ENCODE peak calls at places on chromosome 5, in four cellular contexts. G, J, S and L are unnamed samples.

GRCh38 chr5:169173372-169173771 is 127.6 kb downstream of the SLIT3 start:
- DNase-seq in G (no peak), J (no peak), S (no peak), L (no peak)

GRCh38 chr5:132829742-132830435 is 558 bp downstream of the SHROOM1 start:
- DNase-seq in G (peak; percentile 89), J (peak; percentile 78), S (no peak), L (peak; percentile 56)

GRCh38 chr5:4144608-4145007 is 549.0 kb downstream of the IRX1 start:
- DNase-seq in G (no peak), J (no peak), S (no peak), L (no peak)

GRCh38 chr5:172370648-172371248 is 83.6 kb downstream of the SH3PXD2B start:
- DNase-seq in G (peak; percentile 27), J (peak; percentile 66), S (no peak), L (peak; percentile 30)

GRCh38 chr5:133884525-133885311 is 83.7 kb downstream of the C5orf15 start:
- DNase-seq in G (no peak), J (no peak), S (no peak), L (no peak)

GRCh38 chr5:73448451-73449136 is at the start of gene FOXD1:
- DNase-seq in G (peak; percentile 60), J (peak; percentile 85), S (no peak), L (peak; percentile 32)

GRCh38 chr5:164202338-164202737 is 696.9 kb downstream of the MAT2B start:
- DNase-seq in G (no peak), J (no peak), S (no peak), L (no peak)

GRCh38 chr5:10933141-10933540 is 172.1 kb upstream of the DAP start:
- DNase-seq in G (no peak), J (no peak), S (no peak), L (no peak)

DNA sequence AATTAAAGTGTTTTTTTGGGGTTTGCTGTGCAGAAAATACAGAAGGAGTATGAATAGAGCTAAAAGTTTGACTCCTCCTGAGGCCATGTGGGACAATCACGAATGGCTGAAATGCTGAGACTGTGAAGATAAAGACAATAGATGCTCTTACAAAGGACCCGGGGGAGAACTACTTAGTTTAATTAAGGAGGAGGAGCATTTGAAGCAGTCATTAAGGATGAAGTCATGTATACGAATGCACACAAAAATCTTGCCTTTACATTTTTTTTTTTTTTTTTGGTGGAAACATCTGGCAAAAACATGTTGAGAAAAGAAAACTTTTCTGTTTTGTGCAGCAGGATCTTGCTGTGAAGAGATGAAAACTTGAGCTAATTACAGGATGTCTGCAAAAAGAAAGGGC is 42.2 kb upstream of the NR3C1 start:
- DNase-seq in G (no peak), J (no peak), S (no peak), L (no peak)
- TF ChIP-seq CREM in G (no peak), J (no peak), S (no peak), L (no peak)

GRCh38 chr5:41010572-41010971 is 60.6 kb downstream of the MROH2B start:
- DNase-seq in G (no peak), J (no peak), S (no peak), L (no peak)

GRCh38 chr5:41004931-41005330 is 66.2 kb downstream of the MROH2B start:
- DNase-seq in G (no peak), J (no peak), S (no peak), L (no peak)

GRCh38 chr5:41003670-41004376 is 67.3 kb downstream of the MROH2B start:
- DNase-seq in G (no peak), J (no peak), S (no peak), L (no peak)

GRCh38 chr5:41012318-41012717 is 58.8 kb downstream of the MROH2B start:
- DNase-seq in G (no peak), J (no peak), S (no peak), L (no peak)

GRCh38 chr5:41009228-41009627 is 61.9 kb downstream of the MROH2B start:
- DNase-seq in G (no peak), J (no peak), S (no peak), L (peak; percentile 13)
- TF ChIP-seq CREM in G (no peak), J (no peak), S (no peak), L (no peak)

GRCh38 chr5:137214446-137215189 is 284.5 kb downstream of the SPOCK1 start:
- DNase-seq in G (no peak), J (no peak), S (no peak), L (peak; percentile 32)
- TF ChIP-seq CREM in G (no peak), J (no peak), S (no peak), L (no peak)

GRCh38 chr5:123262275-123262823 is 160.9 kb downstream of the CEP120 start:
- DNase-seq in G (no peak), J (no peak), S (no peak), L (no peak)
- TF ChIP-seq CREM in G (no peak), J (no peak), S (no peak), L (no peak)

DNA sequence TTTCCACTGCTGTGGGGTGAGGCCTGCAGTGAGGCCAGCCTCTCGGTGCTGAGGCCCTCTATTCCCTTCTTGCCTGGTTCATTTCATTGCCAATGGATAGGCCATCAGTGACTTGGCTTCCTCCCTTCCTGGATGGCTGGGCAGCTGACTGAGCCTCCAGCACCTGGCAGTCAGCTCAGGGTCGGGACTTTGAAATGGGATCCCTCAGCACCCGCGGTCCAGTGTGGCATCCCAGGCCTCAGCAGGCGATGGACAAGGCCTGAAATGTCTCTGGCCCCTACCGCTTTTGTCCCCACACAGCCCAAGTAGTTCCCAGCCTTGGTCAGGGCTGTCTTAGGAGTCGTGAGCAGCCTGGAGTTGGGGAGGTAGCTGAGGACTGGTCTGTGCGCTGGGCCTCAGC is 17.2 kb downstream of the NDST1 start:
- DNase-seq in G (no peak), J (no peak), S (no peak), L (no peak)
- TF ChIP-seq CREM in G (no peak), J (no peak), S (no peak), L (no peak)

GRCh38 chr5:77864997-77865396 is 88.9 kb upstream of the TBCA start:
- DNase-seq in G (no peak), J (no peak), S (no peak), L (no peak)
- TF ChIP-seq CREM in G (no peak), J (no peak), S (no peak), L (no peak)

DNA sequence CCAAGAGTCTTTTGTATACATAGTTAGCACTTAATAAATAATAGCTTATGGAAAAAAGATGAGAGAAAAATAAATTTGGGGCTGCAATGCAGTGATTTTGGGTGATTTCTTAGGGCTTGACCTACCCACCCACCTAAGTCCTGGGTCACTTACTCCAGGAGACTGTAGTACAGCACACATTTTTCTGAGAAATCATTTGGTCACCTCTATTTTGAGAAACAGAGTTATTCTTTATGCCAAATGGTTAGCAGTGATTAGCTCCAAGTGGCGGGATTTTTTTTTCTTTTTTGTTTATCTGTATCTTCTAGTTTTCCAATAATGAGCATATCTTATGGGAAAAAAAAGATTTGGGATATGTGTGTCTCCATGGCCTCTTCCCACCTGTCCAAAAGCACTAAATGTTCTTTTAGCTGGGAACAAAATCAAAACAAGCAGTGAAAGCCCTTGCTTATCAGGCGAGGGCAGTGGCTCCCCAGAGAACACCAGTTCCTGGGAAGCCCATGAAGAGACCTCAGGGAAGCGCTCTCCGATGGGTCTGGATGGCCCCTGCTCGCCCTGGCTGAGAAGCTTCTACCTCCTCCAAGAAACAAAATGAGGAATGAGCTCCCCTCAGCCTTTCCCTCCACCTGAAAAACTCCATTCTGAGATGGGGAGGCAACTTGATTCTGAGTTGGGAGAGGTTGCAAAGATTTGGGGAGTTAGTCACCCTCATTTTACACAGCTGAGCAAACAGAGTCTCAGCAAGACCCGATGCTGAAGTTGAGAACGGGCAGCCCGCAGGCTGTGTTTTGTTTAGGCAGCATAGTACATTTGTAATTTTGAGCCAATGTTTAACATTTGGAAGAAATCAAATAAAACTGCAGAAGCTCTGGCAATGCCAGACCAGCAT is 69.9 kb downstream of the CYFIP2 start:
- DNase-seq in G (no peak), J (no peak), S (no peak), L (no peak)
- TF ChIP-seq CREM in G (no peak), J (no peak), S (no peak), L (no peak)

GRCh38 chr5:14110680-14111079 is 32.5 kb upstream of the TRIO start:
- DNase-seq in G (no peak), J (no peak), S (no peak), L (no peak)

GRCh38 chr5:14108170-14108996 is 34.8 kb upstream of the TRIO start:
- DNase-seq in G (peak; percentile 78), J (peak; percentile 69), S (peak; percentile 44), L (peak; percentile 54)

GRCh38 chr5:14110196-14110595 is 32.9 kb upstream of the TRIO start:
- DNase-seq in G (no peak), J (no peak), S (no peak), L (no peak)

GRCh38 chr5:14109771-14110170 is 33.4 kb upstream of the TRIO start:
- DNase-seq in G (no peak), J (no peak), S (no peak), L (no peak)

DNA sequence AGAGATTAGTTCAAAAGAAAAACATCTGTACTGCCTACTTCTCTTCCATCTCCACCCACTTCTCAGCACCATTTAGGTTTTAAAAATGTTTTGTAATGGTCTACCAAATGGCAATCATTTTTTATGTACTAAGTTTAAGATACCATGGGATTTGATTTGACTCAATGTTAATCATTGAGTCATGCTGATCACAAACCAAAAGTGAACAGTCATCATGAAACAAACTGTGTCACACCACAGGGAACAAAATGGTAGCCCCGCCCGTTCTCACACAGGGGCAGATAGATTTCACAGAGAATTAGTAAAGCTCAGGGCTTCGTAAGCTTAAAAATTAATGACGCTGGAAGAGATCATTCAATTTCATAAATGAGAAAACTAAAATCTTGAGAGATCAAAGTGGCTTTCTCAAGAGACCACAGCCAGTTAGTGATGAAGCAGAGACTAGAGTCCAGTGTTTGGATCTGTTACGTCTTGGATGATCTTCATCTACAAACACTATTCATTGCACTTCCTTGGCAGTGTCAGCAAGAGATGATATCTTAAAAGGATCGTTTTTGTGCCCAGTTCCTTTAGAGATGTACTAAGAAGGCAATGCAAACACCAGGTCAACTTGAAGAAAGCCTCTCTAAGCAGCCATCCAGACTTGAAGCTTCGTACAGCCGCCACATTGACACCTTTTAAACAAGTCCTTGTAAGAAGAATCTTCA is 33.9 kb upstream of the TRIO start:
- DNase-seq in G (no peak), J (no peak), S (peak; percentile 71), L (no peak)
- TF ChIP-seq CREM in G (no peak), J (no peak), S (no peak), L (no peak)

GRCh38 chr5:82396871-82397514 is 118.8 kb upstream of the RPS23 start:
- DNase-seq in G (peak; percentile 51), J (no peak), S (no peak), L (peak; percentile 92)
- TF ChIP-seq CREM in G (peak; percentile 28), J (no peak), S (no peak), L (no peak)